ENCODE peak calls at places on chromosome 18, in four cellular contexts. N is IMR-90, Y is BJ, L is body of pancreas. F is an unnamed sample. For H3K36me3, the result is how much of the 10 kb centered on the place peaks cover.

GRCh38 chr18:54254265-54254758 is 15.0 kb upstream of the POLI start:
- DNase-seq in N (peak), Y (no peak), L (peak), F (no peak)

GRCh38 chr18:31554776-31555175 is 36.9 kb upstream of the TTR start:
- DNase-seq in N (no peak), Y (no peak), L (no peak), F (no peak)

GRCh38 chr18:40413160-40413559 is 1541.9 kb upstream of the PIK3C3 start:
- DNase-seq in N (peak), Y (no peak), L (no peak), F (no peak)

GRCh38 chr18:13813271-13813849 is 10.6 kb upstream of the MC5R start:
- DNase-seq in N (peak), Y (peak), L (peak), F (no peak)

GRCh38 chr18:49728542-49728941 is 84.8 kb downstream of the ACAA2 start:
- DNase-seq in N (no peak), Y (no peak), L (peak), F (no peak)

GRCh38 chr18:13658444-13659204 is 67.7 kb downstream of the FAM210A start:
- DNase-seq in N (no peak), Y (no peak), L (no peak), F (no peak)

GRCh38 chr18:23283933-23284430 is 148.7 kb downstream of the CABLES1 start:
- DNase-seq in N (peak), Y (no peak), L (no peak), F (peak)

GRCh38 chr18:5980721-5981120 is 85.4 kb upstream of the TMEM200C start:
- DNase-seq in N (no peak), Y (no peak), L (no peak), F (no peak)

GRCh38 chr18:74785632-74786031 is 188.0 kb downstream of the ZNF407 start:
- DNase-seq in N (no peak), Y (no peak), L (no peak), F (no peak)

GRCh38 chr18:37270046-37270665 is 295.4 kb downstream of the CELF4 start:
- DNase-seq in N (peak), Y (no peak), L (peak), F (peak)

GRCh38 chr18:62437520-62438329 is 85.1 kb upstream of the ZCCHC2 start:
- DNase-seq in N (no peak), Y (no peak), L (no peak), F (no peak)

GRCh38 chr18:39946623-39947061 is 2008.4 kb upstream of the PIK3C3 start:
- DNase-seq in N (peak), Y (peak), L (peak), F (peak)

GRCh38 chr18:62637807-62638687 is 77.3 kb upstream of the PHLPP1 start:
- DNase-seq in N (peak), Y (no peak), L (peak), F (no peak)

GRCh38 chr18:57446322-57446721 is 11.1 kb downstream of the ONECUT2 start:
- DNase-seq in N (peak), Y (no peak), L (peak), F (no peak)

GRCh38 chr18:63439334-63439733 is 17.1 kb upstream of the VPS4B start:
- DNase-seq in N (peak), Y (no peak), L (peak), F (no peak)

GRCh38 chr18:21281611-21282010 is 39.6 kb downstream of the GREB1L start:
- DNase-seq in N (no peak), Y (no peak), L (no peak), F (no peak)

GRCh38 chr18:49752095-49752457 is 61.3 kb downstream of the ACAA2 start:
- DNase-seq in N (no peak), Y (no peak), L (no peak), F (no peak)

GRCh38 chr18:68742206-68742605 is 27.3 kb upstream of the TMX3 start:
- DNase-seq in N (no peak), Y (no peak), L (no peak), F (no peak)

GRCh38 chr18:3044931-3045698 is 32.2 kb upstream of the LPIN2 start:
- DNase-seq in N (no peak), Y (no peak), L (peak), F (no peak)

GRCh38 chr18:13640266-13640860 is 86.0 kb downstream of the FAM210A start:
- DNase-seq in N (no peak), Y (no peak), L (no peak), F (no peak)

GRCh38 chr18:39162013-39162412 is 1596.4 kb upstream of the CELF4 start:
- DNase-seq in N (no peak), Y (no peak), L (no peak), F (no peak)

GRCh38 chr18:33183136-33183535 is 257.4 kb downstream of the CCDC178 start:
- DNase-seq in N (no peak), Y (no peak), L (no peak), F (no peak)

GRCh38 chr18:48693625-48694262 is 154.9 kb downstream of the CTIF start:
- DNase-seq in N (peak), Y (no peak), L (no peak), F (no peak)

GRCh38 chr18:58148954-58149471 is 105.0 kb downstream of the NEDD4L start:
- DNase-seq in N (no peak), Y (no peak), L (peak), F (no peak)

GRCh38 chr18:9614401-9615279 is at the start of gene PPP4R1:
- DNase-seq in N (peak), Y (no peak), L (peak), F (no peak)

GRCh38 chr18:3332376-3332775 is 70.4 kb downstream of the MYL12B start:
- DNase-seq in N (peak), Y (peak), L (no peak), F (no peak)

GRCh38 chr18:44597797-44598196 is 82.9 kb upstream of the SETBP1 start:
- DNase-seq in N (no peak), Y (no peak), L (no peak), F (no peak)

GRCh38 chr18:490624-491023 is 9.9 kb downstream of the COLEC12 start:
- DNase-seq in N (no peak), Y (no peak), L (no peak), F (no peak)
- TF ChIP-seq CTCF in N (no peak), Y (no peak), L (no peak), F (no peak)

GRCh38 chr18:55585586-55586521 is 2.1 kb downstream of the TCF4 start:
- DNase-seq in N (peak), Y (no peak), L (no peak), F (no peak)
- H3K4me3 ChIP-seq in N (peak), Y (peak), L (no peak), F (peak)

GRCh38 chr18:59957957-59958356 is 58.2 kb downstream of the PMAIP1 start:
- DNase-seq in N (peak), Y (no peak), L (peak), F (peak)
- H3K36me3 ChIP-seq in N (under half), Y (under half), L (under half), F (under half)

DNA sequence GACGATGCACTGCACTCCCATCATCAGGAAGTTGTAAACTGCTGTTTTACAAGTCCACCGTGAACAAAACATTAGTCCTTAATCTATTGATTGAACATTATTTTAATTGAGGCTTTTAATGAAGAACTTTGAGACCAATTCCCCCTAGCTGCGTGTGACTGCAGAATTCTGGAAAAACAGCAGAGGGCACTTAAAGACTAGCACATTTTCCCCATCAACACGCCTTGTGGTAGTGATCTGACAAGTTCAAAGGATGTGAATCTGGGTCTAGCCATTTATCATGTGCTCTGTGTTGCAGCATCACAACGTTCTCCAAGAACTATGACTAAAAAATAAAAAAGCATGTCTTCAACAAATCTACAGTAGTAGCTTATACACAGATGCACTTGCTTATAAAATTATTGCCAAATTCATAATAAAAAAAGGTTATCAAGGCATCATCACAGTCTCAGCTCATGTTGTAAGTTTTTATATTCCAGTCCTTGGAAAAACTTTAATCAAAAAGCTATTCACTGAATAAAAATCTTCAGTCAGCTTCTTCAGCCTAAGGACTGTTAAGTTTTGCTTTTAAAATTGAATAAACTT is 35.8 kb downstream of the SKOR2 start:
- DNase-seq in N (peak), Y (peak), L (peak), F (peak)
- TF ChIP-seq CTCF in N (peak), Y (peak), L (peak), F (peak)

GRCh38 chr18:78701753-78702409 is 277.7 kb upstream of the SALL3 start:
- DNase-seq in N (no peak), Y (no peak), L (no peak), F (no peak)

GRCh38 chr18:78697446-78697845 is 282.2 kb upstream of the SALL3 start:
- DNase-seq in N (no peak), Y (no peak), L (no peak), F (no peak)

GRCh38 chr18:78696698-78697435 is 282.8 kb upstream of the SALL3 start:
- DNase-seq in N (no peak), Y (no peak), L (no peak), F (no peak)

GRCh38 chr18:78699516-78699915 is 280.1 kb upstream of the SALL3 start:
- DNase-seq in N (no peak), Y (no peak), L (peak), F (no peak)

DNA sequence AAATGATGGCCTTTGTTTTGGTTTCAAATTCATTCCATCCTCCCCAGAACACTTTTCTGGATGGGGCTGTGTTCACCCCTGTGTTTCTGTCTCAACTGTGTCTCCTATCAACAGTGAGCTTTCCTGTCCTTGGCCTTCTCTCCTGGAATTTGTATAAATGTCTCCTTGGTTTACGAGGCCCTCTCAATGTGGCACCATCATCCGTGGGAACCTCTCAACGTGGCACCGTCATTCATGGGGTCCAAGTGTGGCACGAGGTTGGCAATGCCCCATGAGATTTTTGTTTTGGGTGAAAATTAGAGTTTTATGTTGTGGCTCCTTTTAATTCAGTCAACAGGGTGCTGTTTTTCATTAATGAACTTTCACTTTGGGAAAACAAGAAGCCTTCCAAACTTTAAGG is 280.7 kb upstream of the SALL3 start:
- DNase-seq in N (no peak), Y (no peak), L (no peak), F (no peak)
- H3K4me3 ChIP-seq in N (no peak), Y (no peak), L (no peak), F (no peak)

DNA sequence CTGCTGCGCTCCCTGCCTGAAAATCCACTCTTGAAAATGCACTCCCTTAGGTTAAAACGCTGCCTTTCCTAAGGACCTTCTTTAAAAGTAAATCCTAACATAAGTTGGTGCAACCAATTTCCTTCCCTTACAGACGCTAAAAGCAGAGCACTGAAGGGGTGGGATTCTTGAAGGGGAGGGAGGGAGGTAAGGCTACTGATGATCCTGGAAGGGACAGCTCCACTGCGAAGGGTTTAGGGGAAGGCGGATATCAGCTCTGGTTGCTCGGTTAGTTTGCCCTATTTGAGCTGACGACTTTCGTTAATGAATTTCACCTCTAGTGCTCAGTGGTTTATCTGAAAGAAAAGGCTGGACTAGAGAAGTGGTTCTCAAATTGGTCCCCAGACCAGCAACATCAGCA is 49.7 kb upstream of the SIGLEC15 start:
- DNase-seq in N (no peak), Y (no peak), L (no peak), F (no peak)
- H3K36me3 ChIP-seq in N (under half), Y (under half), L (under half), F (under half)

GRCh38 chr18:43422483-43422882 is 145.2 kb upstream of the SYT4 start:
- DNase-seq in N (no peak), Y (no peak), L (peak), F (no peak)
- TF ChIP-seq CTCF in N (no peak), Y (no peak), L (no peak), F (peak)